ENCODE peak calls at places on chromosome 12, in five cellular contexts. One of them, this sample, is unnamed.

GRCh38 chr12:81284137-81284536 is 206.3 kb downstream of the ACSS3 start:
- DNase-seq in NCI-H510A treated with DMSO at 0.1 percent for 48 hours: no peak
- DNase-seq in left cardiac atrium: no peak
- DNase-seq in vagina: no peak
- DNase-seq in ELF-1: peak
- DNase-seq in this sample: no peak

GRCh38 chr12:52082026-52082667 is 2.6 kb downstream of the SMIM41 start:
- DNase-seq in vagina: no peak
- DNase-seq in left cardiac atrium: peak
- DNase-seq in NCI-H510A treated with DMSO at 0.1 percent for 48 hours: no peak
- DNase-seq in ELF-1: no peak
- DNase-seq in this sample: no peak

GRCh38 chr12:56474389-56474788 is 6.0 kb downstream of the SPRYD4 start:
- DNase-seq in vagina: no peak
- DNase-seq in NCI-H510A treated with DMSO at 0.1 percent for 48 hours: no peak
- DNase-seq in left cardiac atrium: no peak
- DNase-seq in ELF-1: no peak
- DNase-seq in this sample: no peak

GRCh38 chr12:10540776-10541205 is 35.1 kb downstream of the EIF2S3B start:
- DNase-seq in left cardiac atrium: no peak
- DNase-seq in ELF-1: no peak
- DNase-seq in NCI-H510A treated with DMSO at 0.1 percent for 48 hours: no peak
- DNase-seq in vagina: no peak
- DNase-seq in this sample: no peak

GRCh38 chr12:57204454-57204853 is 12.1 kb upstream of the NXPH4 start:
- DNase-seq in ELF-1: no peak
- DNase-seq in vagina: no peak
- DNase-seq in NCI-H510A treated with DMSO at 0.1 percent for 48 hours: no peak
- DNase-seq in left cardiac atrium: no peak
- DNase-seq in this sample: no peak

GRCh38 chr12:32379667-32380066 is 19.7 kb upstream of the FGD4 start:
- DNase-seq in vagina: no peak
- DNase-seq in NCI-H510A treated with DMSO at 0.1 percent for 48 hours: no peak
- DNase-seq in left cardiac atrium: no peak
- DNase-seq in ELF-1: no peak
- DNase-seq in this sample: no peak

GRCh38 chr12:7638764-7639570 is 26.7 kb downstream of the APOBEC1 start:
- DNase-seq in vagina: peak
- DNase-seq in ELF-1: peak
- DNase-seq in left cardiac atrium: peak
- DNase-seq in NCI-H510A treated with DMSO at 0.1 percent for 48 hours: peak
- DNase-seq in this sample: peak

GRCh38 chr12:66288121-66288520 is 14.2 kb upstream of the HELB start:
- DNase-seq in NCI-H510A treated with DMSO at 0.1 percent for 48 hours: no peak
- DNase-seq in left cardiac atrium: no peak
- DNase-seq in vagina: no peak
- DNase-seq in ELF-1: no peak
- DNase-seq in this sample: peak

GRCh38 chr12:52147983-52148540 is 43.8 kb downstream of the KRT80 start:
- DNase-seq in vagina: no peak
- DNase-seq in ELF-1: no peak
- DNase-seq in NCI-H510A treated with DMSO at 0.1 percent for 48 hours: no peak
- DNase-seq in left cardiac atrium: no peak
- DNase-seq in this sample: no peak

GRCh38 chr12:89073027-89073398 is 279.3 kb downstream of the DUSP6 start:
- DNase-seq in NCI-H510A treated with DMSO at 0.1 percent for 48 hours: peak
- DNase-seq in left cardiac atrium: no peak
- DNase-seq in ELF-1: no peak
- DNase-seq in vagina: no peak
- DNase-seq in this sample: no peak

GRCh38 chr12:120489018-120489417 is 6.9 kb upstream of the DYNLL1 start:
- DNase-seq in ELF-1: no peak
- DNase-seq in NCI-H510A treated with DMSO at 0.1 percent for 48 hours: no peak
- DNase-seq in left cardiac atrium: no peak
- DNase-seq in vagina: no peak
- DNase-seq in this sample: no peak

GRCh38 chr12:1355396-1355795 is 239.0 kb downstream of the FBXL14 start:
- DNase-seq in vagina: no peak
- DNase-seq in left cardiac atrium: no peak
- DNase-seq in ELF-1: no peak
- DNase-seq in NCI-H510A treated with DMSO at 0.1 percent for 48 hours: no peak
- DNase-seq in this sample: no peak

GRCh38 chr12:57135487-57135886 is 7.2 kb downstream of the LRP1 start:
- DNase-seq in ELF-1: peak
- DNase-seq in vagina: peak
- DNase-seq in NCI-H510A treated with DMSO at 0.1 percent for 48 hours: no peak
- DNase-seq in left cardiac atrium: no peak
- DNase-seq in this sample: no peak

GRCh38 chr12:91613223-91613779 is 430.7 kb upstream of the DCN start:
- DNase-seq in left cardiac atrium: no peak
- DNase-seq in vagina: no peak
- DNase-seq in ELF-1: no peak
- DNase-seq in NCI-H510A treated with DMSO at 0.1 percent for 48 hours: no peak
- DNase-seq in this sample: no peak

GRCh38 chr12:14776236-14776959 is 26.9 kb downstream of the WBP11 start:
- DNase-seq in NCI-H510A treated with DMSO at 0.1 percent for 48 hours: no peak
- DNase-seq in ELF-1: no peak
- DNase-seq in vagina: no peak
- DNase-seq in left cardiac atrium: no peak
- DNase-seq in this sample: no peak

GRCh38 chr12:26726956-26727355 is 106.0 kb downstream of the ITPR2 start:
- DNase-seq in ELF-1: no peak
- DNase-seq in vagina: no peak
- DNase-seq in left cardiac atrium: no peak
- DNase-seq in NCI-H510A treated with DMSO at 0.1 percent for 48 hours: no peak
- DNase-seq in this sample: no peak

GRCh38 chr12:10529603-10530002 is 23.9 kb downstream of the EIF2S3B start:
- DNase-seq in ELF-1: no peak
- DNase-seq in left cardiac atrium: no peak
- DNase-seq in vagina: no peak
- DNase-seq in NCI-H510A treated with DMSO at 0.1 percent for 48 hours: no peak
- DNase-seq in this sample: no peak

GRCh38 chr12:76863005-76863670 is 15.7 kb downstream of the CSRP2 start:
- DNase-seq in ELF-1: no peak
- DNase-seq in vagina: no peak
- DNase-seq in left cardiac atrium: no peak
- DNase-seq in NCI-H510A treated with DMSO at 0.1 percent for 48 hours: no peak
- DNase-seq in this sample: no peak

GRCh38 chr12:65824314-65824563 is at the start of gene HMGA2:
- DNase-seq in NCI-H510A treated with DMSO at 0.1 percent for 48 hours: no peak
- DNase-seq in left cardiac atrium: peak
- DNase-seq in ELF-1: no peak
- DNase-seq in vagina: no peak
- DNase-seq in this sample: no peak

GRCh38 chr12:53695148-53696138 is 19.6 kb upstream of the ATP5MC2 start:
- DNase-seq in ELF-1: peak
- DNase-seq in left cardiac atrium: peak
- DNase-seq in vagina: no peak
- DNase-seq in NCI-H510A treated with DMSO at 0.1 percent for 48 hours: no peak
- DNase-seq in this sample: no peak

GRCh38 chr12:19771858-19772257 is 332.6 kb downstream of the AEBP2 start:
- DNase-seq in left cardiac atrium: no peak
- DNase-seq in vagina: no peak
- DNase-seq in NCI-H510A treated with DMSO at 0.1 percent for 48 hours: no peak
- DNase-seq in ELF-1: peak
- DNase-seq in this sample: no peak

GRCh38 chr12:4855121-4855924 is 54.4 kb upstream of the KCNA1 start:
- DNase-seq in ELF-1: peak
- DNase-seq in left cardiac atrium: peak
- DNase-seq in NCI-H510A treated with DMSO at 0.1 percent for 48 hours: peak
- DNase-seq in vagina: no peak
- DNase-seq in this sample: no peak

GRCh38 chr12:26197832-26198231 is 2.5 kb downstream of the SSPN start:
- DNase-seq in left cardiac atrium: no peak
- DNase-seq in vagina: no peak
- DNase-seq in ELF-1: no peak
- DNase-seq in NCI-H510A treated with DMSO at 0.1 percent for 48 hours: peak
- DNase-seq in this sample: no peak

GRCh38 chr12:120225852-120226640 is 25.1 kb upstream of the RPLP0 start:
- DNase-seq in NCI-H510A treated with DMSO at 0.1 percent for 48 hours: peak
- DNase-seq in left cardiac atrium: no peak
- DNase-seq in ELF-1: peak
- DNase-seq in vagina: no peak
- DNase-seq in this sample: no peak

GRCh38 chr12:57850924-57851323 is 4.4 kb upstream of the CTDSP2 start:
- DNase-seq in ELF-1: no peak
- DNase-seq in left cardiac atrium: no peak
- DNase-seq in vagina: no peak
- DNase-seq in NCI-H510A treated with DMSO at 0.1 percent for 48 hours: peak
- DNase-seq in this sample: no peak

GRCh38 chr12:115912440-115912839 is 365.1 kb downstream of the MED13L start:
- DNase-seq in vagina: no peak
- DNase-seq in NCI-H510A treated with DMSO at 0.1 percent for 48 hours: no peak
- DNase-seq in ELF-1: no peak
- DNase-seq in left cardiac atrium: no peak
- DNase-seq in this sample: no peak

GRCh38 chr12:115440438-115440837 is 756.5 kb upstream of the TBX3 start:
- DNase-seq in left cardiac atrium: peak
- DNase-seq in NCI-H510A treated with DMSO at 0.1 percent for 48 hours: no peak
- DNase-seq in ELF-1: no peak
- DNase-seq in vagina: no peak
- DNase-seq in this sample: no peak